ENCODE peak calls at places on chromosome 2, in eight cellular contexts. One of them, this sample, is unnamed.

GRCh38 chr2:64568836-64569235 is 44.7 kb downstream of the AFTPH start:
- DNase-seq in BJ: no peak
- DNase-seq in CD8-positive, alpha-beta T cell: no peak
- DNase-seq in astrocyte of the cerebellum: no peak
- DNase-seq in fibroblast of mammary gland: no peak
- DNase-seq in Calu3: no peak
- DNase-seq in fibroblast of lung: no peak
- DNase-seq in CD14-positive monocyte: no peak
- DNase-seq in this sample: no peak

GRCh38 chr2:19873014-19873413 is 28.8 kb downstream of the TTC32 start:
- DNase-seq in fibroblast of mammary gland: no peak
- DNase-seq in Calu3: no peak
- DNase-seq in CD8-positive, alpha-beta T cell: no peak
- DNase-seq in BJ: no peak
- DNase-seq in fibroblast of lung: no peak
- DNase-seq in astrocyte of the cerebellum: no peak
- DNase-seq in CD14-positive monocyte: no peak
- DNase-seq in this sample: no peak

GRCh38 chr2:150571121-150571520 is 83.7 kb upstream of the RND3 start:
- DNase-seq in Calu3: no peak
- DNase-seq in fibroblast of lung: no peak
- DNase-seq in astrocyte of the cerebellum: no peak
- DNase-seq in fibroblast of mammary gland: no peak
- DNase-seq in CD14-positive monocyte: no peak
- DNase-seq in CD8-positive, alpha-beta T cell: no peak
- DNase-seq in BJ: no peak
- DNase-seq in this sample: no peak

GRCh38 chr2:69450735-69451416 is 13.6 kb upstream of the NFU1 start:
- DNase-seq in astrocyte of the cerebellum: no peak
- DNase-seq in CD8-positive, alpha-beta T cell: no peak
- DNase-seq in Calu3: no peak
- DNase-seq in fibroblast of lung: no peak
- DNase-seq in CD14-positive monocyte: no peak
- DNase-seq in BJ: no peak
- DNase-seq in fibroblast of mammary gland: no peak
- DNase-seq in this sample: no peak

GRCh38 chr2:67561411-67561965 is 164.4 kb downstream of the ETAA1 start:
- DNase-seq in Calu3: peak
- DNase-seq in fibroblast of mammary gland: peak
- DNase-seq in CD14-positive monocyte: no peak
- DNase-seq in BJ: no peak
- DNase-seq in fibroblast of lung: peak
- DNase-seq in CD8-positive, alpha-beta T cell: no peak
- DNase-seq in astrocyte of the cerebellum: no peak
- DNase-seq in this sample: no peak

GRCh38 chr2:39845460-39846146 is 66.5 kb upstream of the THUMPD2 start:
- DNase-seq in fibroblast of mammary gland: peak
- DNase-seq in BJ: no peak
- DNase-seq in CD8-positive, alpha-beta T cell: no peak
- DNase-seq in Calu3: peak
- DNase-seq in CD14-positive monocyte: no peak
- DNase-seq in fibroblast of lung: no peak
- DNase-seq in astrocyte of the cerebellum: no peak
- DNase-seq in this sample: no peak

GRCh38 chr2:88187038-88187676 is 17.0 kb downstream of the THNSL2 start:
- DNase-seq in Calu3: peak
- DNase-seq in astrocyte of the cerebellum: peak
- DNase-seq in CD14-positive monocyte: no peak
- DNase-seq in BJ: no peak
- DNase-seq in CD8-positive, alpha-beta T cell: no peak
- DNase-seq in fibroblast of mammary gland: peak
- DNase-seq in fibroblast of lung: peak
- DNase-seq in this sample: no peak

GRCh38 chr2:11865820-11866219 is 119.4 kb downstream of the LPIN1 start:
- DNase-seq in astrocyte of the cerebellum: no peak
- DNase-seq in CD14-positive monocyte: no peak
- DNase-seq in BJ: no peak
- DNase-seq in Calu3: no peak
- DNase-seq in fibroblast of mammary gland: no peak
- DNase-seq in fibroblast of lung: no peak
- DNase-seq in CD8-positive, alpha-beta T cell: no peak
- DNase-seq in this sample: no peak

GRCh38 chr2:220341014-220341413 is 713.6 kb downstream of the SLC4A3 start:
- DNase-seq in astrocyte of the cerebellum: no peak
- DNase-seq in CD8-positive, alpha-beta T cell: no peak
- DNase-seq in BJ: no peak
- DNase-seq in fibroblast of lung: no peak
- DNase-seq in fibroblast of mammary gland: no peak
- DNase-seq in Calu3: no peak
- DNase-seq in CD14-positive monocyte: no peak
- DNase-seq in this sample: no peak

GRCh38 chr2:53275743-53276142 is 491.9 kb upstream of the CHAC2 start:
- DNase-seq in fibroblast of mammary gland: no peak
- DNase-seq in astrocyte of the cerebellum: no peak
- DNase-seq in CD8-positive, alpha-beta T cell: no peak
- DNase-seq in CD14-positive monocyte: no peak
- DNase-seq in Calu3: no peak
- DNase-seq in fibroblast of lung: no peak
- DNase-seq in BJ: no peak
- DNase-seq in this sample: no peak

GRCh38 chr2:129699781-129700573 is 279.5 kb upstream of the RAB6C start:
- DNase-seq in astrocyte of the cerebellum: no peak
- DNase-seq in fibroblast of mammary gland: no peak
- DNase-seq in BJ: no peak
- DNase-seq in Calu3: no peak
- DNase-seq in CD8-positive, alpha-beta T cell: no peak
- DNase-seq in fibroblast of lung: no peak
- DNase-seq in CD14-positive monocyte: no peak
- DNase-seq in this sample: no peak

GRCh38 chr2:188676012-188676405 is 298.2 kb upstream of the COL3A1 start:
- DNase-seq in BJ: no peak
- DNase-seq in CD8-positive, alpha-beta T cell: no peak
- DNase-seq in CD14-positive monocyte: no peak
- DNase-seq in Calu3: no peak
- DNase-seq in astrocyte of the cerebellum: no peak
- DNase-seq in fibroblast of lung: peak
- DNase-seq in fibroblast of mammary gland: peak
- DNase-seq in this sample: no peak

GRCh38 chr2:46923011-46923669 is 7.5 kb upstream of the MCFD2 start:
- DNase-seq in Calu3: no peak
- DNase-seq in BJ: no peak
- DNase-seq in fibroblast of lung: peak
- DNase-seq in astrocyte of the cerebellum: no peak
- DNase-seq in CD8-positive, alpha-beta T cell: no peak
- DNase-seq in fibroblast of mammary gland: peak
- DNase-seq in CD14-positive monocyte: no peak
- DNase-seq in this sample: no peak

GRCh38 chr2:215870088-215870490 is 143.3 kb downstream of the MREG start:
- DNase-seq in CD14-positive monocyte: no peak
- DNase-seq in BJ: peak
- DNase-seq in astrocyte of the cerebellum: no peak
- DNase-seq in CD8-positive, alpha-beta T cell: no peak
- DNase-seq in fibroblast of mammary gland: peak
- DNase-seq in Calu3: peak
- DNase-seq in fibroblast of lung: peak
- DNase-seq in this sample: no peak

GRCh38 chr2:112812318-112813042 is 24.1 kb downstream of the IL1B start:
- DNase-seq in fibroblast of lung: peak
- DNase-seq in astrocyte of the cerebellum: no peak
- DNase-seq in fibroblast of mammary gland: peak
- DNase-seq in BJ: no peak
- DNase-seq in CD8-positive, alpha-beta T cell: no peak
- DNase-seq in CD14-positive monocyte: no peak
- DNase-seq in Calu3: peak
- DNase-seq in this sample: no peak

GRCh38 chr2:162888641-162889040 is 50.1 kb upstream of the KCNH7 start:
- DNase-seq in fibroblast of mammary gland: no peak
- DNase-seq in CD14-positive monocyte: no peak
- DNase-seq in BJ: no peak
- DNase-seq in CD8-positive, alpha-beta T cell: no peak
- DNase-seq in fibroblast of lung: no peak
- DNase-seq in astrocyte of the cerebellum: no peak
- DNase-seq in Calu3: no peak
- DNase-seq in this sample: no peak

GRCh38 chr2:231894566-231895380 is 31.4 kb downstream of the NPPC start:
- DNase-seq in CD14-positive monocyte: no peak
- DNase-seq in fibroblast of lung: no peak
- DNase-seq in fibroblast of mammary gland: no peak
- DNase-seq in CD8-positive, alpha-beta T cell: no peak
- DNase-seq in Calu3: no peak
- DNase-seq in BJ: no peak
- DNase-seq in astrocyte of the cerebellum: no peak
- DNase-seq in this sample: peak

GRCh38 chr2:27798948-27799645 is 27.6 kb downstream of the MRPL33 start:
- DNase-seq in BJ: peak
- DNase-seq in fibroblast of mammary gland: peak
- DNase-seq in CD8-positive, alpha-beta T cell: no peak
- DNase-seq in fibroblast of lung: peak
- DNase-seq in Calu3: peak
- DNase-seq in astrocyte of the cerebellum: peak
- DNase-seq in CD14-positive monocyte: no peak
- DNase-seq in this sample: no peak

GRCh38 chr2:48508461-48509124 is 21.4 kb upstream of the STON1 start:
- DNase-seq in CD14-positive monocyte: no peak
- DNase-seq in BJ: peak
- DNase-seq in fibroblast of lung: peak
- DNase-seq in Calu3: no peak
- DNase-seq in astrocyte of the cerebellum: no peak
- DNase-seq in CD8-positive, alpha-beta T cell: no peak
- DNase-seq in fibroblast of mammary gland: peak
- DNase-seq in this sample: no peak

GRCh38 chr2:206115026-206115578 is 29.1 kb upstream of the INO80D start:
- DNase-seq in Calu3: no peak
- DNase-seq in BJ: no peak
- DNase-seq in fibroblast of lung: no peak
- DNase-seq in CD14-positive monocyte: no peak
- DNase-seq in fibroblast of mammary gland: no peak
- DNase-seq in astrocyte of the cerebellum: no peak
- DNase-seq in CD8-positive, alpha-beta T cell: no peak
- DNase-seq in this sample: no peak

GRCh38 chr2:79097843-79098242 is 10.1 kb upstream of the REG1B start:
- DNase-seq in CD14-positive monocyte: no peak
- DNase-seq in Calu3: no peak
- DNase-seq in fibroblast of mammary gland: no peak
- DNase-seq in BJ: no peak
- DNase-seq in astrocyte of the cerebellum: no peak
- DNase-seq in fibroblast of lung: no peak
- DNase-seq in CD8-positive, alpha-beta T cell: no peak
- DNase-seq in this sample: no peak
- TF ChIP-seq CTCF in CD14-positive monocyte: no peak
- TF ChIP-seq CTCF in Calu3: no peak
- TF ChIP-seq CTCF in fibroblast of mammary gland: no peak
- TF ChIP-seq CTCF in BJ: no peak
- TF ChIP-seq CTCF in astrocyte of the cerebellum: no peak
- TF ChIP-seq CTCF in fibroblast of lung: no peak
- TF ChIP-seq CTCF in CD8-positive, alpha-beta T cell: no peak
- TF ChIP-seq CTCF in this sample: no peak

DNA sequence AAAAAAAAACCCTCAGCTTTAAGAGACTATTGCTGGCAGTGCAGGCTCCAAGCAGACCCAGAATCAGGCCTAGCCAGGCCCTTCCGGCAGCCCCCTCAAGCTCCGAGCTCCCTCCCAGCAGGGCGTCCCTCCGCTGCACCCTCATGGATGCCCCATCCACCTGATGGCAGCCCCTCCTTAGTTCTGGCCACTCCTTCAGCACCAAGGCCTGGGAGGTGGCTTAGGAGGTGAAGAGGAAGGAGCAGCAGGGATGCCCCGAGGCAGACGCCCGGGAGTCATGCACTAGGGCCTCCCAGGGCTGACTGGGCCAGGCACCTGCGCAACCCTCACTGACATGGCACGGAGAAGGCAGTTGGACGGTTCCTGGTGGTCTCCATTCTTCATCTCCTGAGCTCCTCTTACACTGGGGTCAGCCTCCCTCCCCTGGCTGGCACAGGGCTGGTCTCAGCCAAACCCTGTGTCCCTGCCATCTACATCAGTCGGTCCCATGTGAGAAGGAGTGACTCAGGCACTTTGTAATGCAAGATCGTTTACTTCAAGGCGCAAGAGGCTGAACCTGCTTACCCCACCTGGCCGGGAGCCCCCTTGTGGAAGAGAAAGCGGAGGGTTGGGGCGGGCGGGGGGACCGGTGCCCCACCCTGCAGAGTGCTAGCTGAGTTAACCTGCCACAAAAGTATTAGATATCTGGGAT is 53.5 kb upstream of the ID2 start:
- DNase-seq in fibroblast of mammary gland: no peak
- DNase-seq in BJ: no peak
- DNase-seq in CD8-positive, alpha-beta T cell: no peak
- DNase-seq in fibroblast of lung: no peak
- DNase-seq in Calu3: peak
- DNase-seq in CD14-positive monocyte: no peak
- DNase-seq in astrocyte of the cerebellum: no peak
- DNase-seq in this sample: peak
- TF ChIP-seq CTCF in fibroblast of mammary gland: no peak
- TF ChIP-seq CTCF in BJ: no peak
- TF ChIP-seq CTCF in CD8-positive, alpha-beta T cell: no peak
- TF ChIP-seq CTCF in fibroblast of lung: no peak
- TF ChIP-seq CTCF in Calu3: peak
- TF ChIP-seq CTCF in CD14-positive monocyte: no peak
- TF ChIP-seq CTCF in astrocyte of the cerebellum: no peak
- TF ChIP-seq CTCF in this sample: peak

GRCh38 chr2:95234806-95235205 is 27.5 kb downstream of the ZNF892 start:
- DNase-seq in CD8-positive, alpha-beta T cell: no peak
- DNase-seq in fibroblast of mammary gland: no peak
- DNase-seq in Calu3: no peak
- DNase-seq in CD14-positive monocyte: no peak
- DNase-seq in BJ: no peak
- DNase-seq in astrocyte of the cerebellum: no peak
- DNase-seq in fibroblast of lung: no peak
- DNase-seq in this sample: no peak
- TF ChIP-seq CTCF in CD8-positive, alpha-beta T cell: no peak
- TF ChIP-seq CTCF in fibroblast of mammary gland: no peak
- TF ChIP-seq CTCF in Calu3: no peak
- TF ChIP-seq CTCF in CD14-positive monocyte: no peak
- TF ChIP-seq CTCF in BJ: no peak
- TF ChIP-seq CTCF in astrocyte of the cerebellum: no peak
- TF ChIP-seq CTCF in fibroblast of lung: no peak
- TF ChIP-seq CTCF in this sample: no peak

GRCh38 chr2:197707316-197708213 is 2.4 kb downstream of the MARS2 start:
- DNase-seq in astrocyte of the cerebellum: peak
- DNase-seq in fibroblast of lung: peak
- DNase-seq in CD14-positive monocyte: no peak
- DNase-seq in BJ: no peak
- DNase-seq in CD8-positive, alpha-beta T cell: no peak
- DNase-seq in Calu3: no peak
- DNase-seq in fibroblast of mammary gland: peak
- DNase-seq in this sample: no peak

GRCh38 chr2:197705912-197706838 is 1.0 kb downstream of the MARS2 start:
- DNase-seq in CD8-positive, alpha-beta T cell: no peak
- DNase-seq in fibroblast of mammary gland: peak
- DNase-seq in BJ: no peak
- DNase-seq in astrocyte of the cerebellum: no peak
- DNase-seq in fibroblast of lung: peak
- DNase-seq in CD14-positive monocyte: peak
- DNase-seq in Calu3: peak
- DNase-seq in this sample: no peak

GRCh38 chr2:197705143-197705911 is at the start of gene MARS2:
- DNase-seq in fibroblast of mammary gland: peak
- DNase-seq in BJ: peak
- DNase-seq in fibroblast of lung: peak
- DNase-seq in CD8-positive, alpha-beta T cell: peak
- DNase-seq in Calu3: peak
- DNase-seq in CD14-positive monocyte: peak
- DNase-seq in astrocyte of the cerebellum: peak
- DNase-seq in this sample: peak

GRCh38 chr2:197708331-197708730 is 3.2 kb downstream of the MARS2 start:
- DNase-seq in CD8-positive, alpha-beta T cell: no peak
- DNase-seq in BJ: no peak
- DNase-seq in fibroblast of lung: peak
- DNase-seq in fibroblast of mammary gland: peak
- DNase-seq in astrocyte of the cerebellum: no peak
- DNase-seq in Calu3: no peak
- DNase-seq in CD14-positive monocyte: no peak
- DNase-seq in this sample: no peak

GRCh38 chr2:197706839-197707207 is 1.7 kb downstream of the MARS2 start:
- DNase-seq in Calu3: no peak
- DNase-seq in CD8-positive, alpha-beta T cell: no peak
- DNase-seq in fibroblast of lung: no peak
- DNase-seq in BJ: no peak
- DNase-seq in CD14-positive monocyte: no peak
- DNase-seq in fibroblast of mammary gland: no peak
- DNase-seq in astrocyte of the cerebellum: no peak
- DNase-seq in this sample: no peak
- TF ChIP-seq CTCF in Calu3: no peak
- TF ChIP-seq CTCF in CD8-positive, alpha-beta T cell: no peak
- TF ChIP-seq CTCF in fibroblast of lung: no peak
- TF ChIP-seq CTCF in BJ: no peak
- TF ChIP-seq CTCF in CD14-positive monocyte: no peak
- TF ChIP-seq CTCF in fibroblast of mammary gland: no peak
- TF ChIP-seq CTCF in astrocyte of the cerebellum: no peak
- TF ChIP-seq CTCF in this sample: no peak